ENCODE peak calls at places on chromosome 6, in four cellular contexts. R is activated gamma-delta T cell treated with Interleukin-2 at 50 U/mL for 16 hours, B is aorta, L is GM12878. K is an unnamed sample.

GRCh38 chr6:11033825-11034224 is 10.3 kb downstream of the ELOVL2 start:
- DNase-seq in B (no peak), L (no peak), R (no peak), K (no peak)

GRCh38 chr6:37566209-37566859 is 66.6 kb upstream of the CCDC167 start:
- DNase-seq in L (no peak), R (peak; percentile 72), B (peak; percentile 88), K (peak; percentile 32)

GRCh38 chr6:37826188-37826587 is 6.7 kb downstream of the ZFAND3 start:
- DNase-seq in L (no peak), B (no peak), R (no peak), K (no peak)

GRCh38 chr6:6328451-6328850 is 8.0 kb upstream of the F13A1 start:
- DNase-seq in R (no peak), B (no peak), L (no peak), K (no peak)

GRCh38 chr6:169827372-169827771 is 76.0 kb downstream of the ERMARD start:
- DNase-seq in L (no peak), R (no peak), B (peak; percentile 34), K (no peak)

GRCh38 chr6:132414332-132414731 is 13.1 kb upstream of the MOXD1 start:
- DNase-seq in R (no peak), L (no peak), B (no peak), K (no peak)

GRCh38 chr6:71090216-71090615 is 133.4 kb upstream of the B3GAT2 start:
- DNase-seq in L (no peak), B (no peak), R (no peak), K (no peak)

GRCh38 chr6:144151010-144151727 is 852 bp downstream of the STX11 start:
- DNase-seq in R (peak; percentile 58), B (no peak), L (peak; percentile 88), K (no peak)

GRCh38 chr6:163780993-163781392 is 366.5 kb downstream of the QKI start:
- DNase-seq in B (no peak), R (no peak), L (no peak), K (peak; percentile 34)

GRCh38 chr6:163182696-163183095 is 231.8 kb upstream of the QKI start:
- DNase-seq in L (no peak), B (no peak), R (no peak), K (no peak)